ENCODE peak calls at places on chromosomes 4 and X, in nine cellular contexts. Y is colonic mucosa, F is tibial artery, K is OCI-LY7, R is thoracic aorta, G is sigmoid colon, V is ascending aorta, O is endothelial cell of umbilical vein, B is cardiac muscle cell. U is an unnamed sample.

GRCh38 chr4:74410272-74410671 is 34.7 kb upstream of the AREG start:
- DNase-seq in Y (no peak), F (no peak), K (no peak), R (no peak), G (no peak), V (no peak), O (no peak), B (no peak), U (no peak)

GRCh38 chrX:96713303-96713702 is 28.7 kb downstream of the DIAPH2 start:
- DNase-seq in Y (peak), F (no peak), K (no peak), R (no peak), G (no peak), V (no peak), O (no peak), B (no peak), U (no peak)

GRCh38 chrX:10110984-10111363 is 45.8 kb upstream of the CLCN4 start:
- DNase-seq in Y (no peak), F (no peak), K (no peak), R (no peak), G (no peak), V (no peak), O (peak), B (no peak), U (no peak)

GRCh38 chr4:159171287-159171686 is 68.4 kb downstream of the RAPGEF2 start:
- DNase-seq in Y (no peak), F (no peak), K (no peak), R (no peak), G (no peak), V (no peak), O (no peak), B (no peak), U (no peak)

GRCh38 chr4:80094191-80094590 is 21.2 kb upstream of the ANTXR2 start:
- DNase-seq in Y (no peak), F (no peak), K (no peak), R (no peak), G (no peak), V (no peak), O (no peak), B (peak), U (no peak)

GRCh38 chrX:128287693-128288092 is 235.5 kb upstream of the ACTRT1 start:
- DNase-seq in Y (no peak), F (no peak), K (no peak), R (no peak), G (no peak), V (no peak), O (no peak), B (no peak), U (no peak)

GRCh38 chr4:105352826-105353225 is 121.0 kb downstream of the PPA2 start:
- DNase-seq in Y (no peak), F (no peak), K (no peak), R (no peak), G (no peak), V (no peak), O (no peak), B (no peak), U (no peak)

GRCh38 chr4:53007024-53007423 is 144.9 kb downstream of the RASL11B start:
- DNase-seq in Y (no peak), F (no peak), K (no peak), R (no peak), G (no peak), V (no peak), O (no peak), B (no peak), U (no peak)

GRCh38 chrX:19544693-19545305 is 29.5 kb upstream of the MAP3K15 start:
- DNase-seq in Y (peak), F (no peak), K (peak), R (no peak), G (no peak), V (no peak), O (peak), B (peak), U (peak)

GRCh38 chrX:70132877-70133302 is 357 bp upstream of the IGBP1 start:
- DNase-seq in Y (no peak), F (no peak), K (no peak), R (no peak), G (no peak), V (no peak), O (no peak), B (no peak), U (no peak)

GRCh38 chr4:86250006-86250405 is 109.8 kb downstream of the MAPK10 start:
- DNase-seq in Y (no peak), F (no peak), K (no peak), R (no peak), G (no peak), V (no peak), O (no peak), B (no peak), U (no peak)

GRCh38 chrX:67781132-67781531 is 237.3 kb downstream of the AR start:
- DNase-seq in Y (no peak), F (peak), K (no peak), R (no peak), G (no peak), V (peak), O (no peak), B (no peak), U (no peak)

GRCh38 chr4:75530556-75531322 is 16.5 kb downstream of the THAP6 start:
- DNase-seq in Y (no peak), F (no peak), K (no peak), R (no peak), G (no peak), V (no peak), O (no peak), B (no peak), U (no peak)
- H3K4me3 ChIP-seq in Y (no peak), F (no peak), K (no peak), R (no peak), G (no peak), V (no peak), O (no peak), B (no peak), U (no peak)

DNA sequence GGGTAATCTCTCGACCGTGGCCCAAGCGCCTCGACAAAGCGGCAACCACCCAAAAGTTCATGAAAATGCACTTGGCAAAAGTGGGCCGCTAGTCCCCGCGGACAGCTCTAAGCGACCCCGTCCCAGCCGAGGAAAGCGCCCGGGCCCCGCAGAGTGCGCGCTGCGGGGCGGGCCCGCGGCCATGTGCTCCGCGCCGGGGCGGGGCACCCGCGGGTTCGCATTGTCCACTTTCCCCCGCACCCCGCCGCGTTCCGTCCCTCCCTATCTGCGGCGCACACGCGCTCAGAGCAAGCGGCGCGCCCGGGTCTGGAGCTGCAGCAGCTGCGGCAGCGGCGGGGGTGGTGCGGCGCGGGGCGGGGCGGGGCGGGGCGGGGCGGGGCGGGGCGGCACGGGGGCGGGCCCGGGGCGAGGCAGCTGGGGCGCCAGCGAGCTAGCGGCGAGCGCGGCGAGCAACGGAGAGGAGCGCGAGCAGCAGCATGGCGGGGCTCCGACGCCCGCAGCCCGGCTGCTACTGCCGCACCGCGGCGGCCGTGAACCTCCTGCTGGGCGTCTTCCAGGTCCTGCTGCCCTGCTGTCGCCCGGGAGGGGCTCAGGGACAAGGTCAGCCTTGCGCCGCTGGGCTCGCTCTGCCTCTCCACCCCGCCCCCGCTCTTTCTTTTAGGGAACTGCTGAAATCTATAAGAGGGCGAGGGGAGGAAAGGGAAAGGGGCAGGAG is at the start of gene TMEM131L:
- DNase-seq in Y (peak), F (peak), K (peak), R (no peak), G (peak), V (peak), O (peak), B (peak), U (peak)
- H3K27ac ChIP-seq in Y (peak), F (peak), K (peak), R (peak), G (peak), V (peak), O (peak), B (no peak), U (peak)

DNA sequence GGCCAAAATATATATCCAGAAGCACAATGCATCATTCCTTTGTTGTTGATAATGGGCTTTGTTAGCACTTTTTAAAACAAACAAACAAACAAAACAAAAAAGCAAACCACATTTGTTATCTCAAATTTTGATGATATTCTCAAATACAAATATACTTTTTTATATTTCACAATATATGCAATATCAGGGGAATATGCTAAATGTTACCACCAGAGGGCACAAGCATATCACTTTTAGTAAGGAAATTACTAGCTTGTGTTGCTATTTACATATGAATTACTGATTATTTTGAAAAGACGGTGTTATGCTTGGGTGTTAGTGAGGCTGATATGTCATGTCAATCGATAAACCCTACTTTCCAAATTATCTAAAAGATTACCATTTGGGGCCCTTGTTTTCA is 29.1 kb downstream of the RIPPLY1 start:
- DNase-seq in Y (no peak), F (no peak), K (peak), R (no peak), G (no peak), V (no peak), O (peak), B (peak), U (no peak)
- TF ChIP-seq CTCF in Y (peak), F (peak), K (peak), R (peak), G (no peak), V (no peak), O (no peak), B (peak), U (peak)

DNA sequence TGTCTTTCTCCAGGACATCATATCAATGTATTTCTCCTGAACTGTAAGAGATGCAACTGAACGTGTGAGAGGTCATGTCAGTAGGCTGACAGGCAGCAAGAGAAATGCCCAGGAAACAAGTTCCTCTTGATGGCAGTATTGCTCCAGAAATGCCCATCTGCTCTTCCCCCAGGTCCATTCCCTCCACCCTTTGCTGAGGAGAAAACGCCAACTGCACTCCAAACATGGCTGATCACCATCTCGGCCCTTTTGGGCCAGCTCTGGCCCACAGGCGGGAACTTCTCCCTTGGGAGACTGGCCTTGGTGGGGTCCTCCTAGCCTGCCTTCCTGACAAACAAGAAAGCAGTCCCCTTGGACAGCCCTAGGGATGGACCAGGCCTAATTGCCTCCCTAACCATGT is 276.5 kb upstream of the AGTR2 start:
- DNase-seq in Y (peak), F (no peak), K (no peak), R (no peak), G (no peak), V (peak), O (no peak), B (no peak), U (peak)
- H3K4me3 ChIP-seq in Y (no peak), F (no peak), K (no peak), R (no peak), G (no peak), V (no peak), O (no peak), B (no peak), U (no peak)

GRCh38 chr4:15149842-15150592 is 147.7 kb downstream of the CPEB2 start:
- DNase-seq in Y (peak), F (peak), K (peak), R (peak), G (peak), V (peak), O (peak), B (peak), U (peak)
- H3K27ac ChIP-seq in Y (no peak), F (peak), K (no peak), R (peak), G (peak), V (peak), O (peak), B (peak), U (peak)

GRCh38 chr4:6687947-6688878 is 5.5 kb upstream of the S100P start:
- DNase-seq in Y (no peak), F (no peak), K (no peak), R (no peak), G (no peak), V (no peak), O (no peak), B (no peak), U (no peak)

GRCh38 chr4:6681191-6681590 is 12.5 kb upstream of the S100P start:
- DNase-seq in Y (no peak), F (no peak), K (no peak), R (no peak), G (no peak), V (no peak), O (no peak), B (no peak), U (no peak)

GRCh38 chr4:6686104-6686787 is 7.4 kb upstream of the S100P start:
- DNase-seq in Y (no peak), F (no peak), K (no peak), R (no peak), G (no peak), V (no peak), O (no peak), B (no peak), U (no peak)

GRCh38 chr4:6682862-6683590 is 10.7 kb upstream of the S100P start:
- DNase-seq in Y (no peak), F (no peak), K (no peak), R (no peak), G (no peak), V (no peak), O (no peak), B (no peak), U (no peak)

DNA sequence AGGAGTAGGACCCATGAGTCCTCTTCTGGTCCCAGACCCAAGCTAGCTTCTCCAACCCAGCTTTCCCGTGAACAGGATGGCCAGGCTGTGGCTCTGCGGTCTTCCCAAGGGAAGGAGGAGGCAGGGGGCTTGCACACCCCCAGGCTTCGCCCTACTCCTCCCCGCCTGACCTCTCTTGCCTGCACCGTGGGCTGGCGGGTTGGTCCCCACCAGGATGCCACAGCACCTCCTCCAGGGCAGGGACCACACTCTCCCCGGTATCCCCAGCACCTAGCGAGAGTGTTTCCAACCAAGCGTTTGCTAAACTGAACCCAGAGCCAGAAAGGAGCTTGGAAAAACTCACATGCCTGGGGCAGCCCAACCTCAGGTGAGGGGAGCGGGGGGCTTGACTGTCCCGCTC is 9.0 kb upstream of the S100P start:
- DNase-seq in Y (no peak), F (no peak), K (no peak), R (no peak), G (no peak), V (no peak), O (no peak), B (no peak), U (no peak)
- TF ChIP-seq CTCF in Y (no peak), F (no peak), K (no peak), R (no peak), G (no peak), V (no peak), O (no peak), B (no peak), U (no peak)

DNA sequence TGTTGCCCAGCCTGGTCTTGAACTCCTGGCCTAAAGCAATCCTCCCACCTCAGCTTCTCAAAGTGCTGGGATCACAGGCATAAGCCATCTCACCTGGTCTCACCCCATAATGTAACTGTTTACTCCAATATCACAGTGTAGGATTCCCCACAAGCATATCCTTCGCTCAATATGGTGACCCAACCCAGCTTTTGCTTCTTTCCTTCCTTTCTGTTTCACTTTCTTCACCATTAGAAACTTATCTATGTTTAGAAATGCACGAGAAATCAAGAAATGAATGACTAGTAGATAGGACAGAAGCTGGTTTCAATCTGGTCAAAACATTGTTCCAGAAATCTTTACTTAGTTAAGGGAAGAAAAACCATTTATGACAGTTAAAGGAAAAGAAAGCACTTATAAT is 18.9 kb downstream of the TSPAN5 start:
- DNase-seq in Y (no peak), F (no peak), K (no peak), R (no peak), G (no peak), V (no peak), O (no peak), B (no peak), U (no peak)
- H3K4me3 ChIP-seq in Y (no peak), F (no peak), K (no peak), R (no peak), G (no peak), V (no peak), O (no peak), B (no peak), U (no peak)

GRCh38 chr4:189279188-189279587 is 661.5 kb upstream of the FRG1 start:
- DNase-seq in Y (no peak), F (no peak), K (no peak), R (no peak), G (no peak), V (no peak), O (no peak), B (no peak), U (no peak)
- H3K27ac ChIP-seq in Y (no peak), F (no peak), K (no peak), R (no peak), G (no peak), V (no peak), O (no peak), B (no peak), U (no peak)